ENCODE peak calls at places on chromosomes 6 and 20, in four cellular contexts. C, U, J and F are unnamed samples.

GRCh38 chr6:80767808-80768207 is 661.3 kb downstream of the BCKDHB start:
- DNase-seq in J (no peak), C (peak), U (no peak), F (no peak)

GRCh38 chr6:48135352-48136084 is 24.5 kb upstream of the PTCHD4 start:
- DNase-seq in J (no peak), C (peak), U (peak), F (no peak)

GRCh38 chr6:138004423-138005287 is 102.6 kb downstream of the PERP start:
- DNase-seq in J (no peak), C (peak), U (peak), F (no peak)

GRCh38 chr6:84623956-84624680 is 140.3 kb downstream of the TBX18 start:
- DNase-seq in U (no peak), J (no peak), C (peak), F (no peak)

GRCh38 chr6:32114853-32115252 is 5.7 kb upstream of the TNXB start:
- DNase-seq in C (peak), U (no peak), J (no peak), F (no peak)

GRCh38 chr6:117191448-117191847 is 73.9 kb upstream of the VGLL2 start:
- DNase-seq in U (no peak), C (no peak), J (no peak), F (no peak)

GRCh38 chr6:144834426-144835038 is 549.4 kb downstream of the UTRN start:
- DNase-seq in C (no peak), U (no peak), J (no peak), F (no peak)

GRCh38 chr20:6007529-6008103 is 46.2 kb downstream of the LRRN4 start:
- DNase-seq in J (no peak), C (no peak), U (no peak), F (no peak)

GRCh38 chr6:139494376-139495025 is 120.1 kb upstream of the CITED2 start:
- DNase-seq in J (no peak), C (no peak), U (no peak), F (no peak)

GRCh38 chr20:59037386-59037785 is 5.2 kb downstream of the PRELID3B start:
- DNase-seq in U (no peak), J (no peak), C (no peak), F (no peak)

GRCh38 chr20:32832664-32833063 is 12.9 kb downstream of the MAPRE1 start:
- DNase-seq in J (no peak), U (no peak), C (no peak), F (no peak)
- TF ChIP-seq USF2 in J (no peak), U (no peak), C (no peak), F (no peak)

GRCh38 chr20:25081730-25082497 is at the start of gene VSX1:
- DNase-seq in U (no peak), J (peak), C (no peak), F (peak)
- TF ChIP-seq USF2 in U (no peak), J (no peak), C (no peak), F (no peak)

GRCh38 chr6:98574991-98575390 is 259.4 kb upstream of the POU3F2 start:
- DNase-seq in J (no peak), C (no peak), U (peak), F (peak)
- TF ChIP-seq USF2 in J (no peak), C (no peak), U (no peak), F (no peak)

GRCh38 chr6:33622456-33623431 is 1.6 kb downstream of the ITPR3 start:
- DNase-seq in U (no peak), J (no peak), C (no peak), F (no peak)
- TF ChIP-seq USF2 in U (no peak), J (no peak), C (no peak), F (no peak)

GRCh38 chr6:68635706-68636513 is 828 bp downstream of the ADGRB3 start:
- DNase-seq in C (no peak), J (peak), U (no peak), F (peak)
- TF ChIP-seq USF2 in C (no peak), J (no peak), U (no peak), F (no peak)

DNA sequence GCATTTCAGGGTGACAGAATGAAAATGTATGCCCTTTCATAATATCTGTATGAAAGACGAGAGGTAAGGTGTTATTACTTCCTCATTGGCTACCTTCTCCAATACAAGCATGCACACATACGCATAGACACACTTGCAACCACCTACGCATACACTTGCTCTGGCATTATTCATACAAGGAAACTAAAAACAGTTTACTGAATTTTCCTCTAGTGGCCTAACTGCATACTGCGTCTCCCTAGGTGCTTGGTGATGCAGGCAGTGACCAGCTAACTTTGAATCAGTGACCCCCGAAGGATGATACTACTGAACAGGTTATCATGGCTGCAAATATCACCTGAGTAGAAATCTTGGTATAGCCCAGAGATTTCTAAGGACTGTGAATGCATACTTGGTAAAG is 593.1 kb downstream of the PKHD1 start:
- DNase-seq in U (no peak), C (no peak), J (no peak), F (no peak)
- TF ChIP-seq USF2 in U (no peak), C (no peak), J (no peak), F (no peak)

DNA sequence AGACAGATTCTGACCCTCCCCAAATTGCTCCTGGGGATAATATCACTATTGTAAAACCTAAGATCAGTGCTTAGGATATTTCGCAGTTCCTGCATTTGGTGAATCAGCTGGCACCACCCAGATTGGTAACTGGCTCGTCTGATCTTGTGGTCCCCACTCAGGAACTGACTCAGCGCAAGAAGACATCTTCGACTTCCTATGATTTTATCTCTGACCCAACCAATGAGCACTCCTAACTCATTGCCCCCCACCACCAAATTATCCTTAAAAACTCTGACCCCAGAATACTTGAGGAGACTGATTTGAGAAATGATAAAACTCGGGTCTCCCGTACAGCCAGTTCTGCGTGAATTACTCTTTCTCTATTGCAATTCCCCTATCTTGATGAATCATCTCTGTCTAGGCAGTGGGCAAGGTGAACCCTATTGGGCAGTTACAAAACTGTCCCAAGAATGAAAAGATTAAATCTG is 55.7 kb upstream of the PRND start:
- DNase-seq in C (peak), J (no peak), U (no peak), F (no peak)
- TF ChIP-seq USF2 in C (no peak), J (no peak), U (no peak), F (no peak)

GRCh38 chr6:52157301-52157930 is 28.8 kb upstream of the IL17A start:
- DNase-seq in J (no peak), C (peak), U (no peak), F (no peak)
- TF ChIP-seq USF2 in J (no peak), C (no peak), U (no peak), F (no peak)

DNA sequence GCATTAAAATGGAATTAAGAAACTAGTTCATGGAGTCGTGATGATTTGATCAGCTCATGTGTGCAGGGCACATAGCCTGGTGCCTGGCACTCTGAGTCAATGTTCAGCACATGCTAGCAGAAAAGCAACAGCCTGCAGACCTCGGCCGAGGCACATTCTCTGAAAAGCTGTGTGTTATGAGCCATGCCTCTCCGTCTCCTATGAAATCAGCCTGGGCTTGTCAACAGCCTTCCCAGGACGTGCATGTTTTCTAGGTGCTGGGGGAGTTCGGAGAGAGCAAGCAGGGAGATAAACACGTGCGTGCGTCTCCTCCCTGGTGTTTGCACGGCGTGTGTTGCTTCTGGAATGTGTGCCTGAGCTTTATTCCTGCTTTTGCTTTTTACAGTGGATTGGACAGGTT is 207.8 kb upstream of the KCNG1 start:
- DNase-seq in J (no peak), C (no peak), U (no peak), F (no peak)
- TF ChIP-seq USF2 in J (no peak), C (no peak), U (no peak), F (no peak)